ENCODE peak calls at places on chromosomes 16 and 17, in five cellular contexts. One of them, this sample, is unnamed.

GRCh38 chr16:1938316-1938715 is 4.7 kb downstream of the MSRB1 start:
- DNase-seq in HepG2: no peak
- DNase-seq in tibial nerve: no peak
- DNase-seq in A549: no peak
- DNase-seq in transverse colon: no peak
- DNase-seq in this sample: no peak

GRCh38 chr17:78779848-78780247 is 2.2 kb downstream of the CYTH1 start:
- DNase-seq in HepG2: no peak
- DNase-seq in tibial nerve: no peak
- DNase-seq in transverse colon: peak
- DNase-seq in A549: no peak
- DNase-seq in this sample: no peak

GRCh38 chr17:74296548-74296936 is 22.5 kb downstream of the DNAI2 start:
- DNase-seq in transverse colon: peak
- DNase-seq in tibial nerve: peak
- DNase-seq in HepG2: peak
- DNase-seq in A549: peak
- DNase-seq in this sample: peak

GRCh38 chr17:77045441-77046041 is 95.2 kb upstream of the SEC14L1 start:
- DNase-seq in A549: peak
- DNase-seq in HepG2: no peak
- DNase-seq in transverse colon: no peak
- DNase-seq in tibial nerve: no peak
- DNase-seq in this sample: no peak

GRCh38 chr17:42438600-42439567 is 15.8 kb upstream of the CAVIN1 start:
- DNase-seq in tibial nerve: peak
- DNase-seq in HepG2: peak
- DNase-seq in A549: no peak
- DNase-seq in transverse colon: peak
- DNase-seq in this sample: no peak

GRCh38 chr16:89557230-89557935 is 3.1 kb upstream of the RPL13 start:
- DNase-seq in tibial nerve: peak
- DNase-seq in transverse colon: peak
- DNase-seq in A549: peak
- DNase-seq in HepG2: peak
- DNase-seq in this sample: peak

GRCh38 chr17:78557598-78558039 is 19.6 kb downstream of the DNAH17 start:
- DNase-seq in tibial nerve: no peak
- DNase-seq in A549: peak
- DNase-seq in HepG2: no peak
- DNase-seq in transverse colon: no peak
- DNase-seq in this sample: no peak

GRCh38 chr17:70622382-70623260 is 453.3 kb downstream of the KCNJ2 start:
- DNase-seq in transverse colon: peak
- DNase-seq in HepG2: no peak
- DNase-seq in tibial nerve: no peak
- DNase-seq in A549: peak
- DNase-seq in this sample: peak

GRCh38 chr16:70463235-70463634 is 8.8 kb downstream of the FCSK start:
- DNase-seq in tibial nerve: no peak
- DNase-seq in A549: no peak
- DNase-seq in transverse colon: no peak
- DNase-seq in HepG2: no peak
- DNase-seq in this sample: no peak

GRCh38 chr16:85004587-85005205 is 6.6 kb downstream of the ZDHHC7 start:
- DNase-seq in HepG2: no peak
- DNase-seq in transverse colon: no peak
- DNase-seq in A549: peak
- DNase-seq in tibial nerve: no peak
- DNase-seq in this sample: no peak

GRCh38 chr16:35711958-35712357 is 2252.5 kb downstream of the TP53TG3F start:
- DNase-seq in HepG2: no peak
- DNase-seq in tibial nerve: no peak
- DNase-seq in A549: no peak
- DNase-seq in transverse colon: no peak
- DNase-seq in this sample: no peak

GRCh38 chr17:59840329-59840907 is 52.3 kb downstream of the TUBD1 start:
- DNase-seq in A549: peak
- DNase-seq in tibial nerve: no peak
- DNase-seq in transverse colon: no peak
- DNase-seq in HepG2: no peak
- DNase-seq in this sample: no peak

GRCh38 chr16:80594756-80595155 is 54.0 kb downstream of the DYNLRB2 start:
- DNase-seq in HepG2: no peak
- DNase-seq in A549: no peak
- DNase-seq in tibial nerve: no peak
- DNase-seq in transverse colon: no peak
- DNase-seq in this sample: no peak

GRCh38 chr17:5381542-5381941 is 37.9 kb downstream of the NUP88 start:
- DNase-seq in transverse colon: no peak
- DNase-seq in HepG2: no peak
- DNase-seq in tibial nerve: no peak
- DNase-seq in A549: no peak
- DNase-seq in this sample: no peak

GRCh38 chr16:19071811-19072777 is 4.7 kb downstream of the COQ7 start:
- DNase-seq in HepG2: peak
- DNase-seq in A549: peak
- DNase-seq in tibial nerve: peak
- DNase-seq in transverse colon: peak
- DNase-seq in this sample: no peak

GRCh38 chr16:83952940-83953795 is at the start of gene OSGIN1:
- DNase-seq in HepG2: peak
- DNase-seq in transverse colon: peak
- DNase-seq in A549: peak
- DNase-seq in tibial nerve: peak
- DNase-seq in this sample: peak

GRCh38 chr17:63573634-63574033 is 23.4 kb downstream of the DCAF7 start:
- DNase-seq in transverse colon: no peak
- DNase-seq in HepG2: peak
- DNase-seq in tibial nerve: no peak
- DNase-seq in A549: peak
- DNase-seq in this sample: no peak

GRCh38 chr17:74864866-74865395 is 5.2 kb upstream of the GRIN2C start:
- DNase-seq in transverse colon: peak
- DNase-seq in A549: peak
- DNase-seq in HepG2: peak
- DNase-seq in tibial nerve: peak
- DNase-seq in this sample: peak

GRCh38 chr17:66627985-66628384 is 206.9 kb upstream of the CACNG5 start:
- DNase-seq in transverse colon: no peak
- DNase-seq in A549: no peak
- DNase-seq in tibial nerve: no peak
- DNase-seq in HepG2: no peak
- DNase-seq in this sample: no peak

GRCh38 chr16:66290431-66290830 is 76.1 kb upstream of the CDH5 start:
- DNase-seq in transverse colon: no peak
- DNase-seq in A549: no peak
- DNase-seq in HepG2: no peak
- DNase-seq in tibial nerve: no peak
- DNase-seq in this sample: no peak

GRCh38 chr16:87570938-87571867 is 31.1 kb upstream of the JPH3 start:
- DNase-seq in transverse colon: peak
- DNase-seq in A549: peak
- DNase-seq in HepG2: peak
- DNase-seq in tibial nerve: no peak
- DNase-seq in this sample: peak

GRCh38 chr16:54503011-54503410 is 216.4 kb upstream of the IRX3 start:
- DNase-seq in tibial nerve: no peak
- DNase-seq in HepG2: no peak
- DNase-seq in A549: no peak
- DNase-seq in transverse colon: peak
- DNase-seq in this sample: no peak

GRCh38 chr17:65023791-65024190 is 32.7 kb downstream of the GNA13 start:
- DNase-seq in HepG2: no peak
- DNase-seq in A549: no peak
- DNase-seq in tibial nerve: no peak
- DNase-seq in transverse colon: no peak
- DNase-seq in this sample: no peak

GRCh38 chr16:19843371-19843770 is 41.3 kb downstream of the GPRC5B start:
- DNase-seq in A549: no peak
- DNase-seq in tibial nerve: no peak
- DNase-seq in transverse colon: no peak
- DNase-seq in HepG2: no peak
- DNase-seq in this sample: no peak

GRCh38 chr16:87487361-87487924 is 5.4 kb downstream of the ZCCHC14 start:
- DNase-seq in HepG2: peak
- DNase-seq in tibial nerve: no peak
- DNase-seq in transverse colon: peak
- DNase-seq in A549: no peak
- DNase-seq in this sample: peak

GRCh38 chr16:75264531-75264998 is 13.1 kb upstream of the BCAR1 start:
- DNase-seq in tibial nerve: peak
- DNase-seq in transverse colon: no peak
- DNase-seq in A549: no peak
- DNase-seq in HepG2: no peak
- DNase-seq in this sample: peak

GRCh38 chr16:31875112-31875803 is 1.7 kb downstream of the ZNF267 start:
- DNase-seq in A549: no peak
- DNase-seq in HepG2: no peak
- DNase-seq in transverse colon: no peak
- DNase-seq in tibial nerve: no peak
- DNase-seq in this sample: no peak

GRCh38 chr16:85914423-85914794 is 15.4 kb downstream of the IRF8 start:
- DNase-seq in transverse colon: no peak
- DNase-seq in A549: no peak
- DNase-seq in HepG2: no peak
- DNase-seq in tibial nerve: no peak
- DNase-seq in this sample: no peak

GRCh38 chr17:13765701-13766100 is 164.0 kb upstream of the HS3ST3A1 start:
- DNase-seq in transverse colon: no peak
- DNase-seq in A549: no peak
- DNase-seq in tibial nerve: no peak
- DNase-seq in HepG2: no peak
- DNase-seq in this sample: no peak

DNA sequence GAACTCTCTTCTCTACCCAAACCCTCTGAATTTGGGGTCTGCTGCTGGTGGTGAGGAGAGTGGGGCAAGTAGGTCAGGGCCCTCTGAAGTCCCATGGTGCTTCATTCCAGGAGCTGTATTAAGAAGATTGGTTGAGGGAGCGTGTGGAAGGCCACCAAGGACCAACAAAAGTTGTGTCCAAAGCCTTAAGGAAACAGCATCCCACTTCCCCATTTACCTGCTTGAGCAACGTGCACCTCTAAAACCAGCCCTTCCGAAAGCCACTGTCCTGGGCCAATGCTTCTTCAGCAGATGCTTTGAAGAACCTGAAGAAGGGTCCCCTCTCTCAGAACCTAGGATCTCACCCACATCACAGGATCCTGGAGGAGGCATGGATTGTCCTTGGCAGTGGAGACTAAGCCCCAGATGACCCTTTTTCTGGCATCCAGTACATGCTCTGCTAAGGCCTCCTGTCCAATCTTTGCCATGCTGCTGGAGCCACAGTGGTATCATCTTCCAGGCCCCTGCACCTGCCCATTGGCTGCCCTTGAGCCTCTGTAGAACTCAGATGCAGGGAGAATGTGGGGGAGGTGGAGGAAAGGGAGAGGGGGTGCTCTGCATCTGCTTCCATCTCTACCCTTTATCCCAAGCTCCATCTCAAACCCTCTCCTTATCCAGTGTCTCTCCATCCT is 5.8 kb upstream of the NR1D1 start:
- DNase-seq in HepG2: no peak
- DNase-seq in transverse colon: no peak
- DNase-seq in tibial nerve: no peak
- DNase-seq in A549: no peak
- DNase-seq in this sample: no peak
- TF ChIP-seq POLR2A in HepG2: no peak
- TF ChIP-seq POLR2A in transverse colon: no peak
- TF ChIP-seq POLR2A in tibial nerve: no peak
- TF ChIP-seq POLR2A in A549: no peak
- TF ChIP-seq POLR2A in this sample: no peak

GRCh38 chr17:68006797-68007196 is 10.5 kb upstream of the C17orf58 start:
- DNase-seq in tibial nerve: no peak
- DNase-seq in A549: no peak
- DNase-seq in transverse colon: no peak
- DNase-seq in HepG2: no peak
- DNase-seq in this sample: no peak
- TF ChIP-seq EP300 in tibial nerve: no peak
- TF ChIP-seq EP300 in A549: no peak
- TF ChIP-seq EP300 in transverse colon: no peak
- TF ChIP-seq EP300 in HepG2: no peak
- TF ChIP-seq EP300 in this sample: no peak

GRCh38 chr16:27245276-27246231 is 23.0 kb downstream of the NSMCE1 start:
- DNase-seq in transverse colon: no peak
- DNase-seq in tibial nerve: no peak
- DNase-seq in HepG2: no peak
- DNase-seq in A549: peak
- DNase-seq in this sample: peak

GRCh38 chr16:27244363-27244755 is 24.2 kb downstream of the NSMCE1 start:
- DNase-seq in transverse colon: no peak
- DNase-seq in HepG2: no peak
- DNase-seq in A549: no peak
- DNase-seq in tibial nerve: no peak
- DNase-seq in this sample: no peak

GRCh38 chr16:27246439-27246838 is 22.1 kb downstream of the NSMCE1 start:
- DNase-seq in transverse colon: no peak
- DNase-seq in A549: no peak
- DNase-seq in tibial nerve: no peak
- DNase-seq in HepG2: no peak
- DNase-seq in this sample: peak

GRCh38 chr16:27251561-27252205 is 16.9 kb downstream of the NSMCE1 start:
- DNase-seq in A549: no peak
- DNase-seq in HepG2: no peak
- DNase-seq in tibial nerve: no peak
- DNase-seq in transverse colon: no peak
- DNase-seq in this sample: no peak

GRCh38 chr16:27248036-27248435 is 20.5 kb downstream of the NSMCE1 start:
- DNase-seq in HepG2: no peak
- DNase-seq in transverse colon: no peak
- DNase-seq in A549: no peak
- DNase-seq in tibial nerve: no peak
- DNase-seq in this sample: no peak
- TF ChIP-seq POLR2A in HepG2: no peak
- TF ChIP-seq POLR2A in transverse colon: no peak
- TF ChIP-seq POLR2A in A549: no peak
- TF ChIP-seq POLR2A in tibial nerve: no peak
- TF ChIP-seq POLR2A in this sample: no peak

GRCh38 chr16:57810197-57811024 is 8.1 kb upstream of the KIFC3 start:
- DNase-seq in HepG2: peak
- DNase-seq in A549: peak
- DNase-seq in transverse colon: peak
- DNase-seq in tibial nerve: peak
- DNase-seq in this sample: peak
- TF ChIP-seq EP300 in HepG2: peak
- TF ChIP-seq EP300 in A549: peak
- TF ChIP-seq EP300 in transverse colon: no peak
- TF ChIP-seq EP300 in tibial nerve: no peak
- TF ChIP-seq EP300 in this sample: no peak

This sample was measured in ovary.